ENCODE peak calls at places on chromosomes 5 and 9, in four cellular contexts. M, W, C and F are unnamed samples.
A peak's percentile ranks its signal among the peaks of the same experiment; 100 is the strongest.

GRCh38 chr5:171616002-171616780 is 169.4 kb upstream of the SMIM23 start:
- DNase-seq in W (no peak), M (no peak), C (peak; percentile 19), F (no peak)

GRCh38 chr9:14400658-14400995 is 86.7 kb upstream of the NFIB start:
- DNase-seq in W (peak; percentile 35), M (peak; percentile 6), C (peak; percentile 48), F (no peak)

GRCh38 chr5:5374034-5374715 is 48.3 kb upstream of the ICE1 start:
- DNase-seq in W (no peak), M (no peak), C (peak; percentile 35), F (no peak)

GRCh38 chr5:170070556-170071412 is 34.9 kb upstream of the FOXI1 start:
- DNase-seq in M (peak; percentile 16), W (no peak), C (peak; percentile 65), F (no peak)

GRCh38 chr5:37121027-37121426 is 128.1 kb downstream of the CPLANE1 start:
- DNase-seq in W (no peak), C (no peak), M (no peak), F (no peak)

GRCh38 chr5:78076351-78076750 is 218.1 kb downstream of the AP3B1 start:
- DNase-seq in W (no peak), C (peak; percentile 7), M (no peak), F (no peak)

GRCh38 chr5:35902032-35902681 is 36.3 kb downstream of the CAPSL start:
- DNase-seq in C (no peak), W (no peak), M (no peak), F (no peak)

GRCh38 chr9:83596899-83597504 is 25.9 kb upstream of the IDNK start:
- DNase-seq in C (peak; percentile 47), W (no peak), M (peak; percentile 27), F (no peak)

GRCh38 chr5:62460578-62460983 is 48.0 kb downstream of the IPO11 start:
- DNase-seq in W (peak; percentile 35), M (no peak), C (peak; percentile 27), F (peak; percentile 22)

GRCh38 chr5:156474251-156474650 is 147.3 kb downstream of the SGCD start:
- DNase-seq in C (no peak), W (no peak), M (no peak), F (no peak)

GRCh38 chr5:31007672-31008071 is 185.8 kb upstream of the CDH6 start:
- DNase-seq in C (no peak), M (no peak), W (no peak), F (no peak)

GRCh38 chr9:94779101-94779500 is 52.6 kb downstream of the AOPEP start:
- DNase-seq in C (peak; percentile 24), W (no peak), M (no peak), F (no peak)

GRCh38 chr5:112933651-112934365 is 11.8 kb upstream of the REEP5 start:
- DNase-seq in M (no peak), C (no peak), W (no peak), F (no peak)

GRCh38 chr9:21070887-21071286 is 6.9 kb downstream of the IFNB1 start:
- DNase-seq in M (no peak), W (no peak), C (no peak), F (no peak)

GRCh38 chr5:97037819-97038218 is 101.9 kb downstream of the LNPEP start:
- DNase-seq in M (no peak), C (no peak), W (no peak), F (no peak)

GRCh38 chr9:4781408-4781807 is 11.3 kb upstream of the RCL1 start:
- DNase-seq in M (no peak), C (no peak), W (no peak), F (no peak)

GRCh38 chr5:75040973-75041372 is 11.4 kb downstream of the GCNT4 start:
- DNase-seq in C (no peak), W (no peak), M (no peak), F (no peak)

GRCh38 chr9:86464242-86464641 is 110.0 kb upstream of the TUT7 start:
- DNase-seq in C (no peak), W (no peak), M (no peak), F (no peak)

GRCh38 chr5:52956915-52957747 is 32.0 kb upstream of the ITGA2 start:
- DNase-seq in M (no peak), C (no peak), W (peak; percentile 75), F (no peak)

GRCh38 chr9:68750179-68750685 is 45.2 kb downstream of the PIP5K1B start:
- DNase-seq in M (no peak), W (no peak), C (no peak), F (no peak)

GRCh38 chr9:93895535-93895934 is 59.6 kb downstream of the BARX1 start:
- DNase-seq in M (no peak), C (no peak), W (no peak), F (no peak)

GRCh38 chr5:8470489-8470888 is 601.5 kb downstream of the MTRR start:
- DNase-seq in C (no peak), M (no peak), W (no peak), F (no peak)

GRCh38 chr9:26261503-26262330 is 583.5 kb upstream of the TUSC1 start:
- DNase-seq in M (no peak), W (no peak), C (no peak), F (no peak)

GRCh38 chr9:93673844-93674334 is 97.5 kb downstream of the PHF2 start:
- DNase-seq in C (no peak), M (no peak), W (no peak), F (no peak)

GRCh38 chr5:4098226-4098625 is 502.6 kb downstream of the IRX1 start:
- DNase-seq in M (no peak), W (no peak), C (no peak), F (no peak)

GRCh38 chr5:135486131-135486530 is 34.0 kb upstream of the TIFAB start:
- DNase-seq in M (no peak), W (no peak), C (no peak), F (no peak)

GRCh38 chr5:121940741-121941140 is 21.0 kb upstream of the SRFBP1 start:
- DNase-seq in M (no peak), C (no peak), W (no peak), F (no peak)

GRCh38 chr5:54959673-54960418 is 25.5 kb downstream of the ESM1 start:
- DNase-seq in M (peak; percentile 4), C (peak; percentile 26), W (peak; percentile 5), F (no peak)

GRCh38 chr9:38068616-38068865 is 486 bp downstream of the SHB start:
- DNase-seq in C (peak; percentile 71), M (no peak), W (no peak), F (no peak)

GRCh38 chr5:130400091-130400490 is 495.8 kb downstream of the CHSY3 start:
- DNase-seq in M (no peak), W (peak; percentile 7), C (no peak), F (no peak)

GRCh38 chr5:93589812-93590215 is 6.8 kb downstream of the NR2F1 start:
- DNase-seq in C (no peak), M (no peak), W (no peak), F (no peak)

GRCh38 chr5:60945760-60946253 is 802 bp downstream of the NDUFAF2 start:
- DNase-seq in C (peak; percentile 17), M (no peak), W (peak; percentile 15), F (no peak)

GRCh38 chr5:143041972-143042770 is 272.0 kb downstream of the ARHGAP26 start:
- DNase-seq in M (no peak), W (no peak), C (no peak), F (no peak)

GRCh38 chr9:21392270-21392669 is 7.1 kb upstream of the IFNA2 start:
- DNase-seq in W (peak; percentile 56), C (no peak), M (peak; percentile 80), F (no peak)

GRCh38 chr5:1158647-1159340 is 42.6 kb upstream of the SLC6A19 start:
- DNase-seq in C (no peak), M (no peak), W (no peak), F (no peak)

GRCh38 chr5:116320486-116320885 is 235.7 kb downstream of the COMMD10 start:
- DNase-seq in M (no peak), C (no peak), W (no peak), F (no peak)

GRCh38 chr9:98809311-98810105 is 2.0 kb downstream of the GALNT12 start:
- DNase-seq in W (no peak), C (peak; percentile 37), M (no peak), F (no peak)

GRCh38 chr5:157361865-157362465 is 96.0 kb downstream of the CYFIP2 start:
- DNase-seq in C (peak; percentile 28), W (no peak), M (no peak), F (no peak)

GRCh38 chr5:102450313-102450990 is 48.3 kb downstream of the SLCO6A1 start:
- DNase-seq in M (peak; percentile 40), C (no peak), W (peak; percentile 17), F (no peak)
- TF ChIP-seq TCF7L2 in M (no peak), C (no peak), W (no peak), F (no peak)

GRCh38 chr9:130187523-130187846 is 15.3 kb downstream of the NCS1 start:
- DNase-seq in W (no peak), C (no peak), M (no peak), F (no peak)

GRCh38 chr9:130189840-130190239 is 17.6 kb downstream of the NCS1 start:
- DNase-seq in W (no peak), M (no peak), C (no peak), F (no peak)

GRCh38 chr9:130191068-130191748 is 19.0 kb downstream of the NCS1 start:
- DNase-seq in W (no peak), C (no peak), M (no peak), F (no peak)

GRCh38 chr9:130186839-130187522 is 14.8 kb downstream of the NCS1 start:
- DNase-seq in M (peak; percentile 71), C (peak; percentile 91), W (peak; percentile 59), F (peak; percentile 8)

GRCh38 chr9:130188860-130189481 is 16.8 kb downstream of the NCS1 start:
- DNase-seq in C (peak; percentile 67), M (no peak), W (no peak), F (no peak)
- TF ChIP-seq SIN3A in C (peak; percentile 86), M (no peak), W (no peak), F (no peak)

DNA sequence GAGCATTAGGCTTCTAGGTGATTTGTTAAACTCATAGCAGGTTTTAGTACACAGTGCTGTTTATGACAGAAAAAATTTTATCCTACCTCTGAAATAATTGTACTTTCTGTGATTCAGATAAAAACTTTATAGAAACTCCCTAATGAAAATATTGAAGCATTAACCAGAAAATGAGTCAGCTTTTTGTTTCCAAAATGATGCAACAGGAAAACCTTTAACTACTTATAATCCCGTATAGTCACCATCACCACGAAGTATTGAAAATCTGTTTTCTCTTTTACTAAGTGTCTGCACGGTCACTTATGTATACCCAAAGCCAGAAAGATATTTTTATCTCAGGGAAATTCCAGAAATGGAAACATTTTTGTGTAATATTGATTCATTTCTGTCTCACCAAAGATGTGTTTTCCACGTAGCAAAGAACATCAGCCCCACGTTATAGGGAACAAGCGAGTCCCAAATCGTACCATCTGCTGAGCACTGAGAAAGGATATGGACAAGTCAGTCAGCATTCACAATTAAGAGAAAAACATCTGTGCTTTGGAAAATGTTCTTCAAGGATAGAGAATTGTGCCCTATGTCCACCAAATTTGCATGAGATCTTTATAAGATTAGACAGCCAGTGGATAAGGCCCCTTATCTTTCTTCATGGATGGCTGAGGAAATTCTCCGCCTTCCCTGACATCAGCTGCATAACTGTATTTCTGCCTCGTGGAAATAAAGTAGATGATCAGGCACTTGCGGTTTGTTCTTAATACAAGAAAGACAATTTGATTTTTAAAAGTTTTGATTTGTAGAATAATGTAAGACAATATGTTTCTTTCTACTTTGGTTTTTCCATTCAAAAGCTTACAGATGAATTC is 41.9 kb downstream of the TNFAIP8 start:
- DNase-seq in C (no peak), W (no peak), M (no peak), F (no peak)
- H3K27ac ChIP-seq in C (no peak overlapping the region), W (no peak overlapping the region), M (no peak overlapping the region), F (no peak overlapping the region)

GRCh38 chr5:41637869-41638268 is 127.5 kb upstream of the PLCXD3 start:
- DNase-seq in W (no peak), M (peak; percentile 7), C (no peak), F (no peak)
- TF ChIP-seq TCF7L2 in W (no peak), M (no peak), C (no peak), F (no peak)

GRCh38 chr9:112712678-112713077 is 5.2 kb downstream of the INIP start:
- DNase-seq in M (no peak), W (no peak), C (no peak), F (no peak)
- TF ChIP-seq SIN3A in M (no peak), W (no peak), C (no peak), F (no peak)